ENCODE peak calls at places on chromosomes 4 and X, in ten cellular contexts. C is skeletal muscle cell, Y is anterior cingulate cortex, X is H7, Z is ovary, F is RPMI7951, S is neural crest cell, H is HuH-7.5, P is LoVo, T is fibroblast of pulmonary artery. V is an unnamed sample.

GRCh38 chrX:129565046-129565649 is 25.1 kb downstream of the OCRL start:
- DNase-seq in S (no peak), C (no peak), T (peak), H (no peak), X (peak), P (no peak), Z (no peak), Y (no peak), F (no peak), V (no peak)

GRCh38 chr4:129342820-129343219 is 246.9 kb downstream of the C4orf33 start:
- DNase-seq in H (no peak), S (no peak), Z (no peak), X (no peak), C (peak), Y (no peak), F (peak), P (peak), T (peak), V (no peak)

GRCh38 chrX:123756320-123756719 is 23.5 kb upstream of the THOC2 start:
- DNase-seq in S (no peak), F (no peak), T (peak), Y (no peak), C (no peak), X (no peak), H (no peak), Z (no peak), P (no peak), V (no peak)

GRCh38 chr4:124121511-124121934 is 591.0 kb downstream of the ANKRD50 start:
- DNase-seq in Y (no peak), T (peak), F (peak), H (no peak), C (peak), S (no peak), P (peak), X (no peak), Z (no peak), V (no peak)

GRCh38 chr4:128528793-128529553 is 241.4 kb upstream of the PGRMC2 start:
- DNase-seq in P (peak), H (no peak), C (peak), Z (no peak), T (peak), X (peak), S (no peak), Y (no peak), F (peak), V (peak)

GRCh38 chr4:112817933-112818921 is 181.3 kb downstream of the LARP7 start:
- DNase-seq in F (peak), Z (peak), S (peak), Y (peak), P (peak), T (peak), H (peak), C (peak), X (peak), V (peak)

GRCh38 chr4:6461301-6462165 is 10.9 kb downstream of the PPP2R2C start:
- DNase-seq in T (no peak), X (peak), H (no peak), Y (no peak), C (no peak), P (no peak), Z (peak), F (no peak), S (no peak), V (no peak)

GRCh38 chr4:37601527-37601926 is 84.6 kb downstream of the RELL1 start:
- DNase-seq in P (no peak), Z (no peak), H (no peak), X (no peak), C (peak), S (no peak), F (peak), T (peak), Y (no peak), V (peak)

GRCh38 chr4:86565641-86566040 is 28.5 kb upstream of the PTPN13 start:
- DNase-seq in Y (no peak), F (no peak), T (no peak), Z (no peak), X (no peak), P (no peak), S (no peak), H (no peak), C (no peak), V (no peak)

GRCh38 chr4:94621491-94622080 is 136.2 kb upstream of the BMPR1B start:
- DNase-seq in P (peak), T (peak), C (no peak), H (no peak), Z (peak), S (peak), X (peak), Y (no peak), F (peak), V (no peak)

GRCh38 chrX:16711219-16712115 is 1.0 kb downstream of the CTPS2 start:
- DNase-seq in P (no peak), X (peak), Y (no peak), F (no peak), T (no peak), S (peak), H (peak), Z (no peak), C (no peak), V (no peak)

GRCh38 chr4:91688413-91688812 is 615.4 kb upstream of the GRID2 start:
- DNase-seq in C (no peak), T (no peak), X (no peak), Y (no peak), S (no peak), P (no peak), F (no peak), H (no peak), Z (no peak), V (no peak)

GRCh38 chr4:100041646-100042045 is 91.6 kb upstream of the H2AZ1 start:
- DNase-seq in H (no peak), T (peak), X (no peak), Y (no peak), F (no peak), S (no peak), P (no peak), C (no peak), Z (no peak), V (no peak)

GRCh38 chr4:133151301-133151680 is 2.2 kb downstream of the PCDH10 start:
- DNase-seq in S (no peak), Y (no peak), X (peak), H (no peak), P (no peak), T (peak), F (no peak), Z (no peak), C (no peak), V (no peak)

GRCh38 chr4:66216252-66216651 is 546.0 kb upstream of the EPHA5 start:
- DNase-seq in X (no peak), H (no peak), F (no peak), Y (no peak), T (no peak), Z (no peak), P (no peak), S (no peak), C (no peak), V (no peak)

GRCh38 chr4:1832690-1833089 is 23.3 kb downstream of the LETM1 start:
- DNase-seq in S (no peak), C (no peak), F (no peak), Y (no peak), X (no peak), Z (no peak), P (no peak), H (no peak), T (no peak), V (no peak)

GRCh38 chr4:14441550-14441949 is 560.7 kb upstream of the CPEB2 start:
- DNase-seq in T (no peak), Y (no peak), H (no peak), Z (no peak), C (no peak), P (no peak), X (no peak), S (no peak), F (no peak), V (no peak)

GRCh38 chr4:183746305-183747229 is 87.5 kb downstream of the TRAPPC11 start:
- DNase-seq in X (no peak), F (no peak), P (no peak), T (no peak), C (peak), S (no peak), H (no peak), Z (no peak), Y (no peak), V (no peak)

GRCh38 chr4:3524349-3524748 is 7.9 kb downstream of the LRPAP1 start:
- DNase-seq in Y (no peak), X (no peak), Z (peak), P (no peak), H (no peak), T (no peak), C (no peak), F (no peak), S (no peak), V (no peak)

GRCh38 chrX:74422576-74423288 is 1.4 kb downstream of the SLC16A2 start:
- DNase-seq in S (peak), X (peak), F (peak), C (no peak), P (no peak), Y (no peak), H (no peak), T (peak), Z (peak), V (no peak)

GRCh38 chr4:38734886-38735285 is 47.9 kb downstream of the TLR10 start:
- DNase-seq in X (no peak), P (no peak), H (no peak), Z (no peak), T (no peak), Y (no peak), F (no peak), C (no peak), S (no peak), V (no peak)

GRCh38 chr4:101649790-101650450 is 140.6 kb upstream of the BANK1 start:
- DNase-seq in T (peak), P (no peak), F (no peak), X (no peak), S (no peak), Z (no peak), H (no peak), C (no peak), Y (no peak), V (no peak)

GRCh38 chrX:100410083-100410590 is at the start of gene PCDH19:
- DNase-seq in F (peak), Y (peak), P (no peak), Z (peak), C (peak), T (peak), X (peak), H (peak), S (peak), V (peak)

GRCh38 chr4:3862640-3863420 is 96.6 kb downstream of the ADRA2C start:
- DNase-seq in Z (no peak), P (no peak), T (no peak), F (no peak), S (peak), H (no peak), Y (no peak), C (no peak), X (peak), V (no peak)

GRCh38 chrX:140433582-140433981 is 71.3 kb downstream of the SOX3 start:
- DNase-seq in T (no peak), X (no peak), Y (no peak), Z (no peak), C (no peak), F (no peak), P (no peak), H (no peak), S (no peak), V (no peak)

GRCh38 chr4:109816082-109816442 is 500 bp downstream of the GAR1 start:
- DNase-seq in P (no peak), Z (no peak), S (no peak), T (no peak), H (no peak), Y (no peak), C (no peak), F (no peak), X (peak), V (peak)

GRCh38 chr4:67234296-67234695 is 311.0 kb downstream of the CENPC start:
- DNase-seq in X (no peak), P (no peak), T (peak), Y (no peak), C (no peak), H (no peak), S (no peak), F (no peak), Z (no peak), V (no peak)

GRCh38 chr4:11700751-11701226 is 272.1 kb upstream of the HS3ST1 start:
- DNase-seq in H (no peak), X (no peak), P (no peak), Y (no peak), Z (no peak), C (peak), F (peak), T (no peak), S (no peak), V (no peak)

GRCh38 chrX:44973420-44973932 is 100.5 kb downstream of the KDM6A start:
- DNase-seq in S (no peak), C (no peak), H (no peak), Z (no peak), P (no peak), Y (no peak), X (no peak), F (no peak), T (no peak), V (no peak)

GRCh38 chrX:3548743-3549441 is 164.6 kb downstream of the PRKX start:
- DNase-seq in H (peak), P (no peak), Y (no peak), X (no peak), C (peak), F (peak), T (peak), S (no peak), Z (no peak), V (no peak)

GRCh38 chr4:99301376-99302164 is 10.8 kb upstream of the ADH1A start:
- DNase-seq in P (no peak), F (no peak), S (no peak), X (no peak), H (no peak), T (peak), Y (no peak), C (peak), Z (peak), V (no peak)

GRCh38 chr4:110411599-110412011 is 64.3 kb upstream of the ENPEP start:
- DNase-seq in H (no peak), F (no peak), X (peak), T (no peak), S (peak), Z (no peak), P (peak), C (no peak), Y (no peak), V (peak)

GRCh38 chr4:2009651-2010233 is 968 bp upstream of the NELFA start:
- DNase-seq in H (peak), X (peak), F (peak), Y (no peak), Z (no peak), S (peak), C (no peak), T (peak), P (peak), V (peak)

V was measured in Caco-2.